ENCODE peak calls at places on chromosomes 6 and 20, in six cellular contexts. R is CD4-positive, alpha-beta T cell; Q is foreskin fibroblast; M is endothelial cell; N is left lung; U is neural crest cell. W is an unnamed sample.

GRCh38 chr20:63934271-63935068 is 21.7 kb downstream of the UCKL1 start:
- DNase-seq in R (no peak), Q (no peak), M (peak), N (no peak), U (peak), W (no peak)

GRCh38 chr6:103167345-103167744 is 1692.4 kb downstream of the HACE1 start:
- DNase-seq in R (no peak), Q (no peak), M (no peak), N (no peak), U (no peak), W (no peak)

GRCh38 chr6:145044606-145045275 is 690.6 kb downstream of the EPM2A start:
- DNase-seq in R (no peak), Q (peak), M (peak), N (no peak), U (no peak), W (no peak)

GRCh38 chr6:106612956-106613516 is 16.3 kb downstream of the RTN4IP1 start:
- DNase-seq in R (no peak), Q (no peak), M (no peak), N (no peak), U (no peak), W (no peak)

GRCh38 chr20:63602321-63602720 is 24.6 kb downstream of the GMEB2 start:
- DNase-seq in R (no peak), Q (no peak), M (no peak), N (peak), U (no peak), W (no peak)

GRCh38 chr6:155040154-155040553 is 45.0 kb downstream of the TIAM2 start:
- DNase-seq in R (no peak), Q (no peak), M (no peak), N (no peak), U (no peak), W (no peak)

GRCh38 chr6:145263807-145264206 is 471.5 kb downstream of the EPM2A start:
- DNase-seq in R (no peak), Q (no peak), M (no peak), N (no peak), U (no peak), W (no peak)

GRCh38 chr6:110518281-110518623 is 41.8 kb upstream of the SLC22A16 start:
- DNase-seq in R (no peak), Q (no peak), M (no peak), N (no peak), U (no peak), W (no peak)

GRCh38 chr6:41073968-41074691 is 1.4 kb downstream of the NFYA start:
- DNase-seq in R (no peak), Q (peak), M (no peak), N (no peak), U (no peak), W (no peak)

GRCh38 chr6:4598384-4598783 is 177.8 kb upstream of the CDYL start:
- DNase-seq in R (no peak), Q (no peak), M (no peak), N (no peak), U (no peak), W (no peak)

GRCh38 chr6:105883966-105884365 is 202.2 kb upstream of the PRDM1 start:
- DNase-seq in R (no peak), Q (no peak), M (no peak), N (no peak), U (no peak), W (no peak)

GRCh38 chr6:163094881-163095280 is 319.6 kb upstream of the QKI start:
- DNase-seq in R (no peak), Q (no peak), M (no peak), N (no peak), U (no peak), W (no peak)

GRCh38 chr20:58131111-58131510 is 97.3 kb downstream of the ANKRD60 start:
- DNase-seq in R (no peak), Q (peak), M (peak), N (no peak), U (peak), W (no peak)

GRCh38 chr6:17334265-17334664 is 53.1 kb downstream of the RBM24 start:
- DNase-seq in R (no peak), Q (peak), M (no peak), N (no peak), U (no peak), W (no peak)

GRCh38 chr6:143536866-143537691 is 25.6 kb upstream of the FUCA2 start:
- DNase-seq in R (peak), Q (peak), M (peak), N (peak), U (peak), W (no peak)

GRCh38 chr6:110068592-110068967 is 90.5 kb downstream of the GPR6 start:
- DNase-seq in R (no peak), Q (no peak), M (no peak), N (no peak), U (no peak), W (no peak)

GRCh38 chr6:44100088-44100550 is 27.1 kb downstream of the MRPL14 start:
- DNase-seq in R (no peak), Q (no peak), M (peak), N (no peak), U (peak), W (no peak)

GRCh38 chr20:57792386-57793095 is 82.7 kb upstream of the PMEPA1 start:
- DNase-seq in R (no peak), Q (no peak), M (no peak), N (no peak), U (no peak), W (no peak)

GRCh38 chr20:31414381-31414780 is 8.4 kb upstream of the DEFB121 start:
- DNase-seq in R (no peak), Q (no peak), M (no peak), N (no peak), U (no peak), W (no peak)

GRCh38 chr6:152094992-152095592 is 287.6 kb downstream of the ESR1 start:
- DNase-seq in R (no peak), Q (peak), M (no peak), N (peak), U (no peak), W (peak)

GRCh38 chr6:157912326-157912725 is 69.3 kb upstream of the SYNJ2 start:
- DNase-seq in R (no peak), Q (peak), M (no peak), N (no peak), U (no peak), W (no peak)

GRCh38 chr20:51542033-51542893 is at the start of gene NFATC2:
- DNase-seq in R (peak), Q (no peak), M (peak), N (peak), U (no peak), W (no peak)

GRCh38 chr6:98107801-98108200 is 726.6 kb upstream of the POU3F2 start:
- DNase-seq in R (no peak), Q (no peak), M (no peak), N (no peak), U (no peak), W (no peak)

GRCh38 chr6:33592595-33593413 is 12.7 kb upstream of the BAK1 start:
- DNase-seq in R (peak), Q (no peak), M (no peak), N (peak), U (peak), W (no peak)

GRCh38 chr6:137307163-137307851 is 88.1 kb upstream of the IFNGR1 start:
- DNase-seq in R (no peak), Q (no peak), M (no peak), N (no peak), U (no peak), W (no peak)

GRCh38 chr20:20365593-20365992 is 2.3 kb upstream of the INSM1 start:
- DNase-seq in R (no peak), Q (no peak), M (no peak), N (no peak), U (no peak), W (no peak)

GRCh38 chr6:135162678-135163439 is 18.2 kb upstream of the MYB start:
- DNase-seq in R (no peak), Q (peak), M (peak), N (peak), U (peak), W (no peak)

GRCh38 chr20:50248104-50248631 is 57.5 kb downstream of the CEBPB start:
- DNase-seq in R (no peak), Q (no peak), M (no peak), N (no peak), U (no peak), W (no peak)

GRCh38 chr20:10924628-10925266 is 250.9 kb upstream of the JAG1 start:
- DNase-seq in R (no peak), Q (peak), M (no peak), N (no peak), U (no peak), W (no peak)

GRCh38 chr6:24927985-24928735 is 7.6 kb downstream of the RIPOR2 start:
- DNase-seq in R (no peak), Q (no peak), M (no peak), N (no peak), U (no peak), W (no peak)

GRCh38 chr6:152054441-152054840 is 247.0 kb downstream of the ESR1 start:
- DNase-seq in R (no peak), Q (peak), M (no peak), N (no peak), U (no peak), W (no peak)

GRCh38 chr20:50314936-50315335 is 124.3 kb downstream of the CEBPB start:
- DNase-seq in R (no peak), Q (no peak), M (no peak), N (no peak), U (no peak), W (no peak)

GRCh38 chr6:71349395-71349794 is 60.8 kb downstream of the OGFRL1 start:
- DNase-seq in R (no peak), Q (no peak), M (no peak), N (no peak), U (no peak), W (no peak)

GRCh38 chr20:16942702-16943101 is 194.5 kb downstream of the OTOR start:
- DNase-seq in R (no peak), Q (no peak), M (no peak), N (no peak), U (no peak), W (no peak)

GRCh38 chr6:154994881-154995240 is 254 bp upstream of the TIAM2 start:
- DNase-seq in R (no peak), Q (no peak), M (no peak), N (no peak), U (peak), W (no peak)

GRCh38 chr6:77401231-77401630 is 62.1 kb downstream of the HTR1B start:
- DNase-seq in R (no peak), Q (no peak), M (no peak), N (no peak), U (no peak), W (no peak)

GRCh38 chr6:93035756-93036155 is 383.6 kb downstream of the EPHA7 start:
- DNase-seq in R (no peak), Q (no peak), M (no peak), N (no peak), U (no peak), W (no peak)

GRCh38 chr6:93040375-93040774 is 379.0 kb downstream of the EPHA7 start:
- DNase-seq in R (no peak), Q (no peak), M (no peak), N (no peak), U (no peak), W (no peak)

GRCh38 chr6:93036835-93037234 is 382.5 kb downstream of the EPHA7 start:
- DNase-seq in R (no peak), Q (no peak), M (no peak), N (no peak), U (no peak), W (no peak)
- TF ChIP-seq CTCF in R (no peak), Q (no peak), M (peak), N (no peak), U (peak), W (no peak)

DNA sequence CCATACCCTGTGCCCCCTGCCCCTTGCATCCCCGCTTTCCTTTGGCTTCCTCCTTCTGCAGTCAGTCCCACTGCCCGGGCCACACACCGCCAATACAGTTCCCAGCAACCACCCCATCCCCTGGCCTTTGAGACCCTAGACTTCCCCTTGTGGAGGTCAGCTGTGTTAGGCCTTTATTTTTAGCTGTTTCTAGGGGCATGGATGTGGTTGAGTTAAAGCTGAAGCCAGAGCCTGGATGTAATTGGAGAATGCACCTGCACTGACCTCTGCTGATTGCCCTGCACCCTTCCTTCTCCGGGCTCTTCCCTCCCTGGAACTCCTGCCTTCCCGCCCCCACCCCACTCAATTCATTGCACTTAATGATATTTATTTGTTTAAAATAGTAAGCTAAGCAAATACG is 33.9 kb downstream of the LYRM2 start:
- DNase-seq in R (no peak), Q (no peak), M (no peak), N (no peak), U (no peak), W (no peak)
- TF ChIP-seq CTCF in R (no peak), Q (no peak), M (no peak), N (no peak), U (no peak), W (no peak)

GRCh38 chr20:24236963-24237362 is 232.5 kb upstream of the SYNDIG1 start:
- DNase-seq in R (no peak), Q (no peak), M (no peak), N (no peak), U (no peak), W (no peak)

GRCh38 chr20:24236204-24236603 is 233.2 kb upstream of the SYNDIG1 start:
- DNase-seq in R (no peak), Q (no peak), M (no peak), N (no peak), U (no peak), W (no peak)

GRCh38 chr20:24241466-24241865 is 228.0 kb upstream of the SYNDIG1 start:
- DNase-seq in R (no peak), Q (no peak), M (no peak), N (no peak), U (no peak), W (no peak)

GRCh38 chr20:24235224-24235735 is 234.1 kb upstream of the SYNDIG1 start:
- DNase-seq in R (no peak), Q (no peak), M (no peak), N (no peak), U (no peak), W (no peak)

DNA sequence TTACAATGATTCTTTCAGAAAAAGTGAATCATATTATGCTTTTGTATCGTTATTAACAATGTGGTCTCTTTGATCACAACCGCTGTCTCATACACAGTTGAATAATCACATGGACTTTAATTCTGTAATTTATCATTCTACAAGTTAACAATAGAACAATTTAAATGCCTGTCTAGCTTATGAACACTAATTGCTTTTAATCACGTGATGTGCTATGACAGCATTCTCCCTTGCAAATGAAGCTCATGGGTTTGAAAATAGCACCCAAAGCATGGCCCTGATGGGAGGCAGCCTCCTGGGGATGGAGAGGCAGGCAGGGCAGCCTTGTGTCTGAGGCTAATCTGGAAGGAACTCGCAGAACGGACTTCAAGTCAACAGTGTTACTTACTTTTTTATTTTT is 233.7 kb upstream of the SYNDIG1 start:
- DNase-seq in R (no peak), Q (no peak), M (no peak), N (no peak), U (no peak), W (no peak)
- TF ChIP-seq CTCF in R (no peak), Q (no peak), M (no peak), N (no peak), U (no peak), W (no peak)

DNA sequence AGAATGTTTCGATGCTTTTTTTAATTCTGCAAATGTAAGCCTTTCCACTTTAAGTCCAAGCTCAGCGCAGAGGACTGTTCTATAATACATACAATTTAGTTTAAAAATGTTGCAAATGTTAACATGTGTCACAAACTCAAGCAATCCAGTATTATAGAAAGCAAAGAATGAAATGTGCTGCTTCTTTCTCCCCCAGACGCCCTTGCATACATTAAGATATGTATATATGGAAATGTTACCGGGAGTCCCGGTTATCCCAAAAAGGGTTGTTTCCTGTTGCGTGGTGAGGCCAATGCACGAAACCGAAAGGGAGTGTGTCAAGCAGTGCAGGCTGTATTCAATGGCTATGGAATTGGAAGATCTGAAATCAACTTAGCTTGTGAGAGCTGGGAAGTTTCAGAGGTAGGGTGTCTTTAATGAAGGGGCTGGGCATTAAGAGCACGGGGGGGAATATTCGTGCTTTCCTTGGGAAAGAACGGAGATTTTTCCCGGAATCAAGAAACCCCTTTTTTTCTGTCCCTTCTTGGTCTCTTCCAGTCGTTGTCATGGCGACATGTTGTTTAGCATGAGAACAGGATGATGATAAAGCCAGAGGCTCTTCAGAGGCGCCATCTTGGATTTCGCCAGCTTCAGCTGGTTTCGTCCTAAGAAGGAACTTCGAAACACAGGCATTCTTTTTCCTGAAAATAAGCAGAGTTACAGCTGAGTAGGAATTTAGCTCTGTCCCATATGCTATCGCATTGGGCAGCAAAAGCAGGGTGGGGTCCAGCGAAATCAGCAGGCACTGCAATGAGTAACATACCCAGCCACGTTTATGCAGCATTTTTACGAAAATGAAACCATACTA is 10.1 kb upstream of the NQO2 start:
- DNase-seq in R (peak), Q (peak), M (peak), N (no peak), U (peak), W (no peak)
- TF ChIP-seq CTCF in R (peak), Q (no peak), M (no peak), N (no peak), U (peak), W (no peak)

GRCh38 chr20:49210750-49211110 is 8.5 kb upstream of the DDX27 start:
- DNase-seq in R (no peak), Q (no peak), M (no peak), N (no peak), U (no peak), W (no peak)

GRCh38 chr20:49203746-49204145 is 15.5 kb upstream of the DDX27 start:
- DNase-seq in R (no peak), Q (no peak), M (no peak), N (no peak), U (no peak), W (no peak)

GRCh38 chr20:49210101-49210749 is 9.0 kb upstream of the DDX27 start:
- DNase-seq in R (no peak), Q (no peak), M (no peak), N (no peak), U (no peak), W (no peak)

GRCh38 chr20:49203011-49203410 is 14.9 kb upstream of the STAU1 start:
- DNase-seq in R (no peak), Q (no peak), M (no peak), N (no peak), U (no peak), W (no peak)

GRCh38 chr20:49207071-49207470 is 12.1 kb upstream of the DDX27 start:
- DNase-seq in R (no peak), Q (no peak), M (no peak), N (no peak), U (no peak), W (no peak)
- TF ChIP-seq CTCF in R (no peak), Q (no peak), M (no peak), N (no peak), U (no peak), W (no peak)

DNA sequence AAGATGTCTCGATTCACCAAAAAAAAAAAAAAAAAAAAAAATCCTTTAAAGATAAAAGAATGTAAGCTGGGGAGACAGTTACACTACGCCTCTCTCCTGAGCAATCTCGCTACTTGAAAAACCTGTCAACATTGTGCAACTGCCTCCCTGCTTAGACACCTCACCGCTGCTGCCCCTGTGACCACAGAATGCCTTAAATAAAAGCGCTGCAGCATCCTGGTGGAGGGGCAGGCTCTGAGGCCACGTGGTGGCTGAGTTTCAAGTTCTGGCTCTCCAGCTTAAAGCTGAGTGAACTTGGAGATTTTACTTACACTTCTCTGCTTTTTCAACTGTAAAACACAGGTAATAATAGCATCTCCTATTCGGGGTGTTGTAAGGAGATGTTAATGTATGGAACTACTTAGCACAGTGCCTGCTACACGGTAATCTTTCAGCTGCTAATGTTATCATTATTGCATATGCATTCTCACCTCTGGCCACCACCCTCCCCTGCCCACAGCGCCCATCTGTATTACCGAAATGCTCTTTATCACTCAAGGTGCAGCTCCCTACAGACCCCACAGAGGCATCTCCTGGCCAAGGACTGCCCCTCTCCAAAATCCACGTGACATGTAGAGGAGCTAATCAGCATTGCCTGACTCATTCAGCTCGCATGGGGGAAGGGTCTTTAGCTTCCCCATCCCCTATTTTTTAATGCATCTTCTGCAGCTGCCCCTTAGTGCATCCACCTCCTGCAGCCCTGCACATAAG is 42.0 kb downstream of the SLC22A23 start:
- DNase-seq in R (no peak), Q (no peak), M (no peak), N (no peak), U (no peak), W (no peak)
- TF ChIP-seq CTCF in R (no peak), Q (no peak), M (no peak), N (no peak), U (peak), W (no peak)